ENCODE peak calls at places on chromosome 20, in eight cellular contexts. V is stimulated activated CD4-positive, alpha-beta T cell treated with anti-CD3 and anti-CD28 coated beads, Interleukin-15, amount 100 ng/mL, for 24 hours; E is pancreas; Q is NCI-H1694 treated with DMSO at 0.1 percent for 48 hours; F is CD4-positive, alpha-beta T cell; Z is endothelial cell; A is brain microvascular endothelial cell; L is mesothelial cell of epicardium. R is an unnamed sample.

GRCh38 chr20:48682529-48683385 is 145.0 kb downstream of the PREX1 start:
- DNase-seq in Q (peak), V (no peak), A (peak), E (peak), L (peak), F (no peak), Z (peak), R (no peak)

GRCh38 chr20:43667341-43668132 is 623 bp downstream of the MYBL2 start:
- DNase-seq in L (no peak), A (no peak), V (peak), Z (peak), E (peak), F (no peak), Q (no peak), R (peak)

GRCh38 chr20:20271277-20271676 is 96.6 kb upstream of the INSM1 start:
- DNase-seq in E (no peak), A (no peak), L (no peak), V (no peak), F (no peak), Z (no peak), Q (no peak), R (no peak)

GRCh38 chr20:57991211-57991841 is 237.1 kb downstream of the ANKRD60 start:
- DNase-seq in Q (no peak), A (no peak), Z (no peak), L (no peak), F (no peak), E (no peak), V (no peak), R (no peak)

GRCh38 chr20:62651285-62652021 is 9.2 kb downstream of the SLCO4A1 start:
- DNase-seq in E (no peak), V (peak), L (peak), A (peak), Q (peak), F (peak), Z (no peak), R (no peak)

GRCh38 chr20:43923917-43924316 is 9.3 kb downstream of the TOX2 start:
- DNase-seq in V (no peak), L (no peak), E (no peak), A (no peak), F (no peak), Z (no peak), Q (no peak), R (no peak)

GRCh38 chr20:41649489-41649888 is 31.3 kb upstream of the CHD6 start:
- DNase-seq in Q (no peak), L (no peak), A (no peak), F (no peak), E (no peak), V (no peak), Z (no peak), R (peak)

GRCh38 chr20:12207875-12208274 is 290.2 kb downstream of the BTBD3 start:
- DNase-seq in Z (peak), E (no peak), V (peak), F (no peak), Q (no peak), A (peak), L (no peak), R (peak)

GRCh38 chr20:8132632-8133587 is 844 bp downstream of the PLCB1 start:
- DNase-seq in L (peak), Q (peak), F (peak), V (peak), Z (peak), A (no peak), E (peak), R (peak)

GRCh38 chr20:12949429-12949980 is 59.3 kb upstream of the SPTLC3 start:
- DNase-seq in A (peak), V (no peak), L (no peak), F (no peak), Q (no peak), E (no peak), Z (no peak), R (no peak)

GRCh38 chr20:61121661-61122060 is 130.4 kb upstream of the CDH4 start:
- DNase-seq in Z (no peak), V (no peak), Q (no peak), L (no peak), A (no peak), E (no peak), F (no peak), R (no peak)

GRCh38 chr20:2658414-2659354 is 5.3 kb downstream of the IDH3B start:
- DNase-seq in F (no peak), Z (no peak), A (no peak), V (peak), E (no peak), Q (no peak), L (no peak), R (no peak)

GRCh38 chr20:19713851-19714716 is 44.0 kb upstream of the RIN2 start:
- DNase-seq in Z (no peak), Q (no peak), F (no peak), E (no peak), V (no peak), A (no peak), L (no peak), R (no peak)

GRCh38 chr20:51508780-51509179 is 33.7 kb downstream of the NFATC2 start:
- DNase-seq in E (no peak), Q (no peak), L (no peak), F (no peak), Z (no peak), V (no peak), A (no peak), R (no peak)

GRCh38 chr20:63064745-63065711 is 58.3 kb upstream of the BHLHE23 start:
- DNase-seq in L (peak), Q (no peak), Z (no peak), V (no peak), A (no peak), F (no peak), E (peak), R (peak)

GRCh38 chr20:46078954-46079353 is 10.8 kb downstream of the NCOA5 start:
- DNase-seq in Z (no peak), A (no peak), V (no peak), Q (no peak), E (no peak), L (no peak), F (no peak), R (no peak)

GRCh38 chr20:4607287-4607713 is 114.4 kb upstream of the PRND start:
- DNase-seq in Z (peak), Q (peak), A (peak), L (no peak), E (no peak), V (peak), F (peak), R (peak)

GRCh38 chr20:44615876-44616603 is 33.7 kb downstream of the PKIG start:
- DNase-seq in L (no peak), F (no peak), V (no peak), Z (no peak), A (no peak), Q (no peak), E (no peak), R (no peak)

GRCh38 chr20:23873370-23874015 is 6.1 kb downstream of the CST5 start:
- DNase-seq in A (no peak), L (no peak), F (no peak), Z (no peak), V (no peak), E (no peak), Q (no peak), R (no peak)

GRCh38 chr20:64133951-64134407 is 26.6 kb upstream of the NPBWR2 start:
- DNase-seq in E (no peak), Z (no peak), A (no peak), F (no peak), V (no peak), L (peak), Q (no peak), R (peak)

GRCh38 chr20:48738399-48739304 is 89.1 kb downstream of the PREX1 start:
- DNase-seq in A (no peak), F (peak), V (peak), Q (no peak), Z (no peak), E (no peak), L (no peak), R (no peak)

GRCh38 chr20:17650816-17651760 is 31.0 kb downstream of the RRBP1 start:
- DNase-seq in E (no peak), Z (no peak), L (peak), V (no peak), A (no peak), Q (no peak), F (no peak), R (no peak)

GRCh38 chr20:10555865-10556308 is 117.9 kb downstream of the JAG1 start:
- DNase-seq in E (no peak), V (no peak), A (peak), Q (no peak), Z (no peak), F (no peak), L (no peak), R (no peak)

R was measured in T47D.